ENCODE peak calls at places on chromosomes 2 and 18, in five cellular contexts. F, U, T, V and N are unnamed samples.

GRCh38 chr18:49768051-49768391 is 45.3 kb downstream of the ACAA2 start:
- DNase-seq in F (peak), U (no peak), T (no peak), V (peak), N (no peak)

GRCh38 chr18:21315741-21316187 is 73.7 kb downstream of the GREB1L start:
- DNase-seq in F (no peak), U (no peak), T (no peak), V (no peak), N (no peak)

GRCh38 chr2:60652822-60653315 is 99.4 kb upstream of the BCL11A start:
- DNase-seq in F (no peak), U (no peak), T (no peak), V (no peak), N (no peak)

GRCh38 chr2:236343400-236344161 is 79.4 kb upstream of the ASB18 start:
- DNase-seq in F (no peak), U (peak), T (no peak), V (no peak), N (peak)

GRCh38 chr18:36095936-36096519 is 28.7 kb upstream of the RPRD1A start:
- DNase-seq in F (no peak), U (peak), T (no peak), V (no peak), N (no peak)

GRCh38 chr18:13915973-13916372 is 637 bp upstream of the MC2R start:
- DNase-seq in F (peak), U (no peak), T (no peak), V (peak), N (no peak)

GRCh38 chr2:17536416-17536815 is 4.1 kb upstream of the VSNL1 start:
- DNase-seq in F (no peak), U (no peak), T (no peak), V (no peak), N (no peak)

GRCh38 chr2:230054079-230054478 is 14.6 kb downstream of the SLC16A14 start:
- DNase-seq in F (no peak), U (no peak), T (no peak), V (no peak), N (no peak)

GRCh38 chr2:383173-383572 is 95.3 kb upstream of the ALKAL2 start:
- DNase-seq in F (no peak), U (no peak), T (peak), V (no peak), N (no peak)

GRCh38 chr2:61707984-61708852 is 145.6 kb downstream of the FAM161A start:
- DNase-seq in F (no peak), U (peak), T (no peak), V (no peak), N (peak)